ENCODE peak calls at places on chromosomes 3 and 15, in ten cellular contexts. One of them, this sample, is unnamed.

GRCh38 chr3:84987709-84988504 is 29.1 kb downstream of the CADM2 start:
- DNase-seq in activated T-helper 1 cell treated with anti-CD3 and anti-CD28 coated beads, Interleukin-12 subunit alpha, Interleukin-12 subunit beta, Interleukin-2, Interleukin-4 antibody, amounts not matched to agents 30 ng/mL and 10 ng/mL and 1 ng/mL, durations not matched to agents 14 hours and 24 hours and 36 hours: no peak
- DNase-seq in NCI-H2029 treated with DMSO at 0.1 percent for 48 hours: no peak
- DNase-seq in HepG2: no peak
- DNase-seq in substantia nigra: no peak
- DNase-seq in cardiac fibroblast: no peak
- DNase-seq in HEK293T: no peak
- DNase-seq in stimulated activated CD8-positive, alpha-beta memory T cell treated with anti-CD3 and anti-CD28 coated beads, Interleukin-2, amount 100 ng/mL, for 48 hours: no peak
- DNase-seq in CD4-positive, alpha-beta memory T cell: no peak
- DNase-seq in kidney epithelial cell: no peak
- DNase-seq in this sample: no peak

GRCh38 chr15:88174571-88174970 is 82.0 kb downstream of the NTRK3 start:
- DNase-seq in HepG2: no peak
- DNase-seq in stimulated activated CD8-positive, alpha-beta memory T cell treated with anti-CD3 and anti-CD28 coated beads, Interleukin-2, amount 100 ng/mL, for 48 hours: no peak
- DNase-seq in CD4-positive, alpha-beta memory T cell: no peak
- DNase-seq in activated T-helper 1 cell treated with anti-CD3 and anti-CD28 coated beads, Interleukin-12 subunit alpha, Interleukin-12 subunit beta, Interleukin-2, Interleukin-4 antibody, amounts not matched to agents 30 ng/mL and 10 ng/mL and 1 ng/mL, durations not matched to agents 14 hours and 24 hours and 36 hours: no peak
- DNase-seq in NCI-H2029 treated with DMSO at 0.1 percent for 48 hours: no peak
- DNase-seq in substantia nigra: no peak
- DNase-seq in kidney epithelial cell: no peak
- DNase-seq in HEK293T: no peak
- DNase-seq in cardiac fibroblast: no peak
- DNase-seq in this sample: no peak

GRCh38 chr3:48427630-48427962 is 2.3 kb downstream of the PLXNB1 start:
- DNase-seq in cardiac fibroblast: no peak
- DNase-seq in HepG2: no peak
- DNase-seq in CD4-positive, alpha-beta memory T cell: no peak
- DNase-seq in activated T-helper 1 cell treated with anti-CD3 and anti-CD28 coated beads, Interleukin-12 subunit alpha, Interleukin-12 subunit beta, Interleukin-2, Interleukin-4 antibody, amounts not matched to agents 30 ng/mL and 10 ng/mL and 1 ng/mL, durations not matched to agents 14 hours and 24 hours and 36 hours: no peak
- DNase-seq in substantia nigra: peak; percentile 34
- DNase-seq in NCI-H2029 treated with DMSO at 0.1 percent for 48 hours: no peak
- DNase-seq in kidney epithelial cell: no peak
- DNase-seq in stimulated activated CD8-positive, alpha-beta memory T cell treated with anti-CD3 and anti-CD28 coated beads, Interleukin-2, amount 100 ng/mL, for 48 hours: no peak
- DNase-seq in HEK293T: no peak
- DNase-seq in this sample: no peak

GRCh38 chr15:31032959-31033358 is 41.5 kb upstream of the MTMR10 start:
- DNase-seq in kidney epithelial cell: no peak
- DNase-seq in HEK293T: no peak
- DNase-seq in activated T-helper 1 cell treated with anti-CD3 and anti-CD28 coated beads, Interleukin-12 subunit alpha, Interleukin-12 subunit beta, Interleukin-2, Interleukin-4 antibody, amounts not matched to agents 30 ng/mL and 10 ng/mL and 1 ng/mL, durations not matched to agents 14 hours and 24 hours and 36 hours: no peak
- DNase-seq in substantia nigra: no peak
- DNase-seq in NCI-H2029 treated with DMSO at 0.1 percent for 48 hours: no peak
- DNase-seq in stimulated activated CD8-positive, alpha-beta memory T cell treated with anti-CD3 and anti-CD28 coated beads, Interleukin-2, amount 100 ng/mL, for 48 hours: no peak
- DNase-seq in CD4-positive, alpha-beta memory T cell: no peak
- DNase-seq in HepG2: no peak
- DNase-seq in cardiac fibroblast: peak; percentile 93
- DNase-seq in this sample: no peak

GRCh38 chr3:112390783-112391641 is 58.1 kb downstream of the CD200 start:
- DNase-seq in cardiac fibroblast: peak; percentile 99
- DNase-seq in HEK293T: no peak
- DNase-seq in HepG2: no peak
- DNase-seq in stimulated activated CD8-positive, alpha-beta memory T cell treated with anti-CD3 and anti-CD28 coated beads, Interleukin-2, amount 100 ng/mL, for 48 hours: no peak
- DNase-seq in kidney epithelial cell: peak; percentile 89
- DNase-seq in substantia nigra: peak; percentile 46
- DNase-seq in CD4-positive, alpha-beta memory T cell: no peak
- DNase-seq in NCI-H2029 treated with DMSO at 0.1 percent for 48 hours: no peak
- DNase-seq in activated T-helper 1 cell treated with anti-CD3 and anti-CD28 coated beads, Interleukin-12 subunit alpha, Interleukin-12 subunit beta, Interleukin-2, Interleukin-4 antibody, amounts not matched to agents 30 ng/mL and 10 ng/mL and 1 ng/mL, durations not matched to agents 14 hours and 24 hours and 36 hours: peak; percentile 8
- DNase-seq in this sample: peak; percentile 48

GRCh38 chr3:194995334-194995733 is 275.6 kb downstream of the XXYLT1 start:
- DNase-seq in NCI-H2029 treated with DMSO at 0.1 percent for 48 hours: no peak
- DNase-seq in cardiac fibroblast: no peak
- DNase-seq in CD4-positive, alpha-beta memory T cell: no peak
- DNase-seq in HEK293T: no peak
- DNase-seq in substantia nigra: no peak
- DNase-seq in kidney epithelial cell: no peak
- DNase-seq in activated T-helper 1 cell treated with anti-CD3 and anti-CD28 coated beads, Interleukin-12 subunit alpha, Interleukin-12 subunit beta, Interleukin-2, Interleukin-4 antibody, amounts not matched to agents 30 ng/mL and 10 ng/mL and 1 ng/mL, durations not matched to agents 14 hours and 24 hours and 36 hours: no peak
- DNase-seq in stimulated activated CD8-positive, alpha-beta memory T cell treated with anti-CD3 and anti-CD28 coated beads, Interleukin-2, amount 100 ng/mL, for 48 hours: no peak
- DNase-seq in HepG2: peak; percentile 72
- DNase-seq in this sample: no peak

GRCh38 chr3:10198761-10199688 is 34.3 kb downstream of the IRAK2 start:
- DNase-seq in substantia nigra: peak; percentile 28
- DNase-seq in stimulated activated CD8-positive, alpha-beta memory T cell treated with anti-CD3 and anti-CD28 coated beads, Interleukin-2, amount 100 ng/mL, for 48 hours: peak; percentile 56
- DNase-seq in cardiac fibroblast: peak; percentile 71
- DNase-seq in HepG2: peak; percentile 12
- DNase-seq in HEK293T: no peak
- DNase-seq in activated T-helper 1 cell treated with anti-CD3 and anti-CD28 coated beads, Interleukin-12 subunit alpha, Interleukin-12 subunit beta, Interleukin-2, Interleukin-4 antibody, amounts not matched to agents 30 ng/mL and 10 ng/mL and 1 ng/mL, durations not matched to agents 14 hours and 24 hours and 36 hours: peak; percentile 78
- DNase-seq in NCI-H2029 treated with DMSO at 0.1 percent for 48 hours: no peak
- DNase-seq in kidney epithelial cell: peak; percentile 88
- DNase-seq in CD4-positive, alpha-beta memory T cell: peak; percentile 80
- DNase-seq in this sample: peak; percentile 52

GRCh38 chr3:377158-377561 is 180.6 kb downstream of the CHL1 start:
- DNase-seq in kidney epithelial cell: no peak
- DNase-seq in stimulated activated CD8-positive, alpha-beta memory T cell treated with anti-CD3 and anti-CD28 coated beads, Interleukin-2, amount 100 ng/mL, for 48 hours: no peak
- DNase-seq in NCI-H2029 treated with DMSO at 0.1 percent for 48 hours: peak; percentile 70
- DNase-seq in HEK293T: peak; percentile 12
- DNase-seq in activated T-helper 1 cell treated with anti-CD3 and anti-CD28 coated beads, Interleukin-12 subunit alpha, Interleukin-12 subunit beta, Interleukin-2, Interleukin-4 antibody, amounts not matched to agents 30 ng/mL and 10 ng/mL and 1 ng/mL, durations not matched to agents 14 hours and 24 hours and 36 hours: no peak
- DNase-seq in substantia nigra: no peak
- DNase-seq in HepG2: peak; percentile 42
- DNase-seq in CD4-positive, alpha-beta memory T cell: no peak
- DNase-seq in cardiac fibroblast: peak; percentile 26
- DNase-seq in this sample: peak; percentile 59

GRCh38 chr3:33977227-33977626 is 178.8 kb downstream of the PDCD6IP start:
- DNase-seq in kidney epithelial cell: no peak
- DNase-seq in stimulated activated CD8-positive, alpha-beta memory T cell treated with anti-CD3 and anti-CD28 coated beads, Interleukin-2, amount 100 ng/mL, for 48 hours: no peak
- DNase-seq in substantia nigra: no peak
- DNase-seq in activated T-helper 1 cell treated with anti-CD3 and anti-CD28 coated beads, Interleukin-12 subunit alpha, Interleukin-12 subunit beta, Interleukin-2, Interleukin-4 antibody, amounts not matched to agents 30 ng/mL and 10 ng/mL and 1 ng/mL, durations not matched to agents 14 hours and 24 hours and 36 hours: no peak
- DNase-seq in cardiac fibroblast: no peak
- DNase-seq in HepG2: no peak
- DNase-seq in HEK293T: no peak
- DNase-seq in CD4-positive, alpha-beta memory T cell: no peak
- DNase-seq in NCI-H2029 treated with DMSO at 0.1 percent for 48 hours: no peak
- DNase-seq in this sample: no peak

GRCh38 chr15:29692527-29692926 is 129.7 kb downstream of the TJP1 start:
- DNase-seq in HEK293T: no peak
- DNase-seq in cardiac fibroblast: no peak
- DNase-seq in stimulated activated CD8-positive, alpha-beta memory T cell treated with anti-CD3 and anti-CD28 coated beads, Interleukin-2, amount 100 ng/mL, for 48 hours: no peak
- DNase-seq in activated T-helper 1 cell treated with anti-CD3 and anti-CD28 coated beads, Interleukin-12 subunit alpha, Interleukin-12 subunit beta, Interleukin-2, Interleukin-4 antibody, amounts not matched to agents 30 ng/mL and 10 ng/mL and 1 ng/mL, durations not matched to agents 14 hours and 24 hours and 36 hours: no peak
- DNase-seq in substantia nigra: no peak
- DNase-seq in CD4-positive, alpha-beta memory T cell: no peak
- DNase-seq in NCI-H2029 treated with DMSO at 0.1 percent for 48 hours: no peak
- DNase-seq in kidney epithelial cell: no peak
- DNase-seq in HepG2: no peak
- DNase-seq in this sample: no peak

GRCh38 chr3:81995334-81995733 is 233.9 kb upstream of the GBE1 start:
- DNase-seq in CD4-positive, alpha-beta memory T cell: no peak
- DNase-seq in HepG2: no peak
- DNase-seq in activated T-helper 1 cell treated with anti-CD3 and anti-CD28 coated beads, Interleukin-12 subunit alpha, Interleukin-12 subunit beta, Interleukin-2, Interleukin-4 antibody, amounts not matched to agents 30 ng/mL and 10 ng/mL and 1 ng/mL, durations not matched to agents 14 hours and 24 hours and 36 hours: no peak
- DNase-seq in substantia nigra: no peak
- DNase-seq in cardiac fibroblast: no peak
- DNase-seq in stimulated activated CD8-positive, alpha-beta memory T cell treated with anti-CD3 and anti-CD28 coated beads, Interleukin-2, amount 100 ng/mL, for 48 hours: no peak
- DNase-seq in HEK293T: no peak
- DNase-seq in NCI-H2029 treated with DMSO at 0.1 percent for 48 hours: no peak
- DNase-seq in kidney epithelial cell: no peak
- DNase-seq in this sample: no peak

GRCh38 chr3:47685037-47685436 is 96.7 kb downstream of the SMARCC1 start:
- DNase-seq in activated T-helper 1 cell treated with anti-CD3 and anti-CD28 coated beads, Interleukin-12 subunit alpha, Interleukin-12 subunit beta, Interleukin-2, Interleukin-4 antibody, amounts not matched to agents 30 ng/mL and 10 ng/mL and 1 ng/mL, durations not matched to agents 14 hours and 24 hours and 36 hours: no peak
- DNase-seq in HepG2: no peak
- DNase-seq in stimulated activated CD8-positive, alpha-beta memory T cell treated with anti-CD3 and anti-CD28 coated beads, Interleukin-2, amount 100 ng/mL, for 48 hours: no peak
- DNase-seq in substantia nigra: no peak
- DNase-seq in CD4-positive, alpha-beta memory T cell: no peak
- DNase-seq in NCI-H2029 treated with DMSO at 0.1 percent for 48 hours: no peak
- DNase-seq in cardiac fibroblast: no peak
- DNase-seq in HEK293T: no peak
- DNase-seq in kidney epithelial cell: peak; percentile 1
- DNase-seq in this sample: peak; percentile 3

GRCh38 chr3:134749802-134750553 is 45.1 kb upstream of the EPHB1 start:
- DNase-seq in HEK293T: no peak
- DNase-seq in HepG2: no peak
- DNase-seq in substantia nigra: no peak
- DNase-seq in kidney epithelial cell: no peak
- DNase-seq in activated T-helper 1 cell treated with anti-CD3 and anti-CD28 coated beads, Interleukin-12 subunit alpha, Interleukin-12 subunit beta, Interleukin-2, Interleukin-4 antibody, amounts not matched to agents 30 ng/mL and 10 ng/mL and 1 ng/mL, durations not matched to agents 14 hours and 24 hours and 36 hours: no peak
- DNase-seq in cardiac fibroblast: no peak
- DNase-seq in NCI-H2029 treated with DMSO at 0.1 percent for 48 hours: no peak
- DNase-seq in stimulated activated CD8-positive, alpha-beta memory T cell treated with anti-CD3 and anti-CD28 coated beads, Interleukin-2, amount 100 ng/mL, for 48 hours: no peak
- DNase-seq in CD4-positive, alpha-beta memory T cell: no peak
- DNase-seq in this sample: no peak

GRCh38 chr3:37492468-37492867 is 318.1 kb upstream of the LRRFIP2 start:
- DNase-seq in kidney epithelial cell: no peak
- DNase-seq in substantia nigra: no peak
- DNase-seq in HepG2: no peak
- DNase-seq in cardiac fibroblast: no peak
- DNase-seq in HEK293T: no peak
- DNase-seq in NCI-H2029 treated with DMSO at 0.1 percent for 48 hours: no peak
- DNase-seq in CD4-positive, alpha-beta memory T cell: no peak
- DNase-seq in activated T-helper 1 cell treated with anti-CD3 and anti-CD28 coated beads, Interleukin-12 subunit alpha, Interleukin-12 subunit beta, Interleukin-2, Interleukin-4 antibody, amounts not matched to agents 30 ng/mL and 10 ng/mL and 1 ng/mL, durations not matched to agents 14 hours and 24 hours and 36 hours: no peak
- DNase-seq in stimulated activated CD8-positive, alpha-beta memory T cell treated with anti-CD3 and anti-CD28 coated beads, Interleukin-2, amount 100 ng/mL, for 48 hours: no peak
- DNase-seq in this sample: no peak

GRCh38 chr15:77497108-77497737 is 76.5 kb downstream of the HMG20A start:
- DNase-seq in HEK293T: peak; percentile 26
- DNase-seq in HepG2: no peak
- DNase-seq in stimulated activated CD8-positive, alpha-beta memory T cell treated with anti-CD3 and anti-CD28 coated beads, Interleukin-2, amount 100 ng/mL, for 48 hours: no peak
- DNase-seq in activated T-helper 1 cell treated with anti-CD3 and anti-CD28 coated beads, Interleukin-12 subunit alpha, Interleukin-12 subunit beta, Interleukin-2, Interleukin-4 antibody, amounts not matched to agents 30 ng/mL and 10 ng/mL and 1 ng/mL, durations not matched to agents 14 hours and 24 hours and 36 hours: no peak
- DNase-seq in CD4-positive, alpha-beta memory T cell: no peak
- DNase-seq in cardiac fibroblast: peak; percentile 91
- DNase-seq in substantia nigra: peak; percentile 85
- DNase-seq in kidney epithelial cell: no peak
- DNase-seq in NCI-H2029 treated with DMSO at 0.1 percent for 48 hours: no peak
- DNase-seq in this sample: no peak

GRCh38 chr15:92527197-92527596 is 128.4 kb downstream of the FAM174B start:
- DNase-seq in cardiac fibroblast: peak; percentile 31
- DNase-seq in stimulated activated CD8-positive, alpha-beta memory T cell treated with anti-CD3 and anti-CD28 coated beads, Interleukin-2, amount 100 ng/mL, for 48 hours: no peak
- DNase-seq in NCI-H2029 treated with DMSO at 0.1 percent for 48 hours: no peak
- DNase-seq in CD4-positive, alpha-beta memory T cell: no peak
- DNase-seq in kidney epithelial cell: no peak
- DNase-seq in activated T-helper 1 cell treated with anti-CD3 and anti-CD28 coated beads, Interleukin-12 subunit alpha, Interleukin-12 subunit beta, Interleukin-2, Interleukin-4 antibody, amounts not matched to agents 30 ng/mL and 10 ng/mL and 1 ng/mL, durations not matched to agents 14 hours and 24 hours and 36 hours: no peak
- DNase-seq in HEK293T: no peak
- DNase-seq in substantia nigra: no peak
- DNase-seq in HepG2: no peak
- DNase-seq in this sample: no peak

GRCh38 chr3:159938712-159939111 is 49.9 kb upstream of the IL12A start:
- DNase-seq in NCI-H2029 treated with DMSO at 0.1 percent for 48 hours: no peak
- DNase-seq in activated T-helper 1 cell treated with anti-CD3 and anti-CD28 coated beads, Interleukin-12 subunit alpha, Interleukin-12 subunit beta, Interleukin-2, Interleukin-4 antibody, amounts not matched to agents 30 ng/mL and 10 ng/mL and 1 ng/mL, durations not matched to agents 14 hours and 24 hours and 36 hours: no peak
- DNase-seq in cardiac fibroblast: peak; percentile 37
- DNase-seq in CD4-positive, alpha-beta memory T cell: no peak
- DNase-seq in stimulated activated CD8-positive, alpha-beta memory T cell treated with anti-CD3 and anti-CD28 coated beads, Interleukin-2, amount 100 ng/mL, for 48 hours: no peak
- DNase-seq in HEK293T: no peak
- DNase-seq in HepG2: no peak
- DNase-seq in substantia nigra: no peak
- DNase-seq in kidney epithelial cell: no peak
- DNase-seq in this sample: no peak

GRCh38 chr15:42608110-42608531 is 32.7 kb downstream of the STARD9 start:
- DNase-seq in activated T-helper 1 cell treated with anti-CD3 and anti-CD28 coated beads, Interleukin-12 subunit alpha, Interleukin-12 subunit beta, Interleukin-2, Interleukin-4 antibody, amounts not matched to agents 30 ng/mL and 10 ng/mL and 1 ng/mL, durations not matched to agents 14 hours and 24 hours and 36 hours: peak; percentile 65
- DNase-seq in substantia nigra: no peak
- DNase-seq in kidney epithelial cell: peak; percentile 50
- DNase-seq in stimulated activated CD8-positive, alpha-beta memory T cell treated with anti-CD3 and anti-CD28 coated beads, Interleukin-2, amount 100 ng/mL, for 48 hours: peak; percentile 19
- DNase-seq in NCI-H2029 treated with DMSO at 0.1 percent for 48 hours: no peak
- DNase-seq in HepG2: no peak
- DNase-seq in CD4-positive, alpha-beta memory T cell: peak; percentile 19
- DNase-seq in HEK293T: no peak
- DNase-seq in cardiac fibroblast: peak; percentile 63
- DNase-seq in this sample: no peak

GRCh38 chr3:12980596-12981290 is 92.5 kb downstream of the IQSEC1 start:
- DNase-seq in cardiac fibroblast: no peak
- DNase-seq in HepG2: no peak
- DNase-seq in substantia nigra: no peak
- DNase-seq in stimulated activated CD8-positive, alpha-beta memory T cell treated with anti-CD3 and anti-CD28 coated beads, Interleukin-2, amount 100 ng/mL, for 48 hours: no peak
- DNase-seq in NCI-H2029 treated with DMSO at 0.1 percent for 48 hours: no peak
- DNase-seq in kidney epithelial cell: no peak
- DNase-seq in CD4-positive, alpha-beta memory T cell: no peak
- DNase-seq in HEK293T: no peak
- DNase-seq in activated T-helper 1 cell treated with anti-CD3 and anti-CD28 coated beads, Interleukin-12 subunit alpha, Interleukin-12 subunit beta, Interleukin-2, Interleukin-4 antibody, amounts not matched to agents 30 ng/mL and 10 ng/mL and 1 ng/mL, durations not matched to agents 14 hours and 24 hours and 36 hours: no peak
- DNase-seq in this sample: no peak

GRCh38 chr3:128902426-128902825 is 23.0 kb downstream of the ACAD9 start:
- DNase-seq in kidney epithelial cell: no peak
- DNase-seq in cardiac fibroblast: no peak
- DNase-seq in NCI-H2029 treated with DMSO at 0.1 percent for 48 hours: no peak
- DNase-seq in HepG2: no peak
- DNase-seq in CD4-positive, alpha-beta memory T cell: no peak
- DNase-seq in HEK293T: no peak
- DNase-seq in stimulated activated CD8-positive, alpha-beta memory T cell treated with anti-CD3 and anti-CD28 coated beads, Interleukin-2, amount 100 ng/mL, for 48 hours: no peak
- DNase-seq in activated T-helper 1 cell treated with anti-CD3 and anti-CD28 coated beads, Interleukin-12 subunit alpha, Interleukin-12 subunit beta, Interleukin-2, Interleukin-4 antibody, amounts not matched to agents 30 ng/mL and 10 ng/mL and 1 ng/mL, durations not matched to agents 14 hours and 24 hours and 36 hours: no peak
- DNase-seq in substantia nigra: no peak
- DNase-seq in this sample: no peak

GRCh38 chr3:16516695-16517481 is 3.4 kb upstream of the RFTN1 start:
- DNase-seq in kidney epithelial cell: peak; percentile 16
- DNase-seq in CD4-positive, alpha-beta memory T cell: no peak
- DNase-seq in NCI-H2029 treated with DMSO at 0.1 percent for 48 hours: no peak
- DNase-seq in cardiac fibroblast: peak; percentile 83
- DNase-seq in stimulated activated CD8-positive, alpha-beta memory T cell treated with anti-CD3 and anti-CD28 coated beads, Interleukin-2, amount 100 ng/mL, for 48 hours: no peak
- DNase-seq in substantia nigra: no peak
- DNase-seq in activated T-helper 1 cell treated with anti-CD3 and anti-CD28 coated beads, Interleukin-12 subunit alpha, Interleukin-12 subunit beta, Interleukin-2, Interleukin-4 antibody, amounts not matched to agents 30 ng/mL and 10 ng/mL and 1 ng/mL, durations not matched to agents 14 hours and 24 hours and 36 hours: no peak
- DNase-seq in HepG2: peak; percentile 33
- DNase-seq in HEK293T: peak; percentile 33
- DNase-seq in this sample: peak; percentile 61

GRCh38 chr3:160480931-160481330 is 31.3 kb upstream of the TRIM59 start:
- DNase-seq in HepG2: no peak
- DNase-seq in cardiac fibroblast: no peak
- DNase-seq in kidney epithelial cell: no peak
- DNase-seq in activated T-helper 1 cell treated with anti-CD3 and anti-CD28 coated beads, Interleukin-12 subunit alpha, Interleukin-12 subunit beta, Interleukin-2, Interleukin-4 antibody, amounts not matched to agents 30 ng/mL and 10 ng/mL and 1 ng/mL, durations not matched to agents 14 hours and 24 hours and 36 hours: no peak
- DNase-seq in HEK293T: no peak
- DNase-seq in NCI-H2029 treated with DMSO at 0.1 percent for 48 hours: no peak
- DNase-seq in CD4-positive, alpha-beta memory T cell: no peak
- DNase-seq in substantia nigra: no peak
- DNase-seq in stimulated activated CD8-positive, alpha-beta memory T cell treated with anti-CD3 and anti-CD28 coated beads, Interleukin-2, amount 100 ng/mL, for 48 hours: no peak
- DNase-seq in this sample: no peak

GRCh38 chr3:71245052-71245488 is 338.5 kb downstream of the FOXP1 start:
- DNase-seq in kidney epithelial cell: no peak
- DNase-seq in CD4-positive, alpha-beta memory T cell: no peak
- DNase-seq in substantia nigra: no peak
- DNase-seq in cardiac fibroblast: peak; percentile 83
- DNase-seq in stimulated activated CD8-positive, alpha-beta memory T cell treated with anti-CD3 and anti-CD28 coated beads, Interleukin-2, amount 100 ng/mL, for 48 hours: no peak
- DNase-seq in activated T-helper 1 cell treated with anti-CD3 and anti-CD28 coated beads, Interleukin-12 subunit alpha, Interleukin-12 subunit beta, Interleukin-2, Interleukin-4 antibody, amounts not matched to agents 30 ng/mL and 10 ng/mL and 1 ng/mL, durations not matched to agents 14 hours and 24 hours and 36 hours: no peak
- DNase-seq in HEK293T: peak; percentile 32
- DNase-seq in NCI-H2029 treated with DMSO at 0.1 percent for 48 hours: no peak
- DNase-seq in HepG2: peak; percentile 82
- DNase-seq in this sample: no peak

GRCh38 chr15:83653639-83654378 is at the start of gene ADAMTSL3:
- DNase-seq in stimulated activated CD8-positive, alpha-beta memory T cell treated with anti-CD3 and anti-CD28 coated beads, Interleukin-2, amount 100 ng/mL, for 48 hours: no peak
- DNase-seq in HepG2: no peak
- DNase-seq in cardiac fibroblast: peak; percentile 70
- DNase-seq in activated T-helper 1 cell treated with anti-CD3 and anti-CD28 coated beads, Interleukin-12 subunit alpha, Interleukin-12 subunit beta, Interleukin-2, Interleukin-4 antibody, amounts not matched to agents 30 ng/mL and 10 ng/mL and 1 ng/mL, durations not matched to agents 14 hours and 24 hours and 36 hours: no peak
- DNase-seq in HEK293T: peak; percentile 74
- DNase-seq in substantia nigra: peak; percentile 59
- DNase-seq in CD4-positive, alpha-beta memory T cell: no peak
- DNase-seq in NCI-H2029 treated with DMSO at 0.1 percent for 48 hours: no peak
- DNase-seq in kidney epithelial cell: no peak
- DNase-seq in this sample: peak; percentile 68

GRCh38 chr15:81264072-81264857 is 59.7 kb downstream of the STARD5 start:
- DNase-seq in CD4-positive, alpha-beta memory T cell: no peak
- DNase-seq in activated T-helper 1 cell treated with anti-CD3 and anti-CD28 coated beads, Interleukin-12 subunit alpha, Interleukin-12 subunit beta, Interleukin-2, Interleukin-4 antibody, amounts not matched to agents 30 ng/mL and 10 ng/mL and 1 ng/mL, durations not matched to agents 14 hours and 24 hours and 36 hours: no peak
- DNase-seq in stimulated activated CD8-positive, alpha-beta memory T cell treated with anti-CD3 and anti-CD28 coated beads, Interleukin-2, amount 100 ng/mL, for 48 hours: no peak
- DNase-seq in cardiac fibroblast: no peak
- DNase-seq in kidney epithelial cell: no peak
- DNase-seq in HEK293T: no peak
- DNase-seq in substantia nigra: no peak
- DNase-seq in NCI-H2029 treated with DMSO at 0.1 percent for 48 hours: no peak
- DNase-seq in HepG2: no peak
- DNase-seq in this sample: no peak

GRCh38 chr3:57805674-57806073 is 49.6 kb downstream of the SLMAP start:
- DNase-seq in HepG2: no peak
- DNase-seq in NCI-H2029 treated with DMSO at 0.1 percent for 48 hours: no peak
- DNase-seq in stimulated activated CD8-positive, alpha-beta memory T cell treated with anti-CD3 and anti-CD28 coated beads, Interleukin-2, amount 100 ng/mL, for 48 hours: no peak
- DNase-seq in kidney epithelial cell: peak; percentile 80
- DNase-seq in cardiac fibroblast: peak; percentile 58
- DNase-seq in CD4-positive, alpha-beta memory T cell: no peak
- DNase-seq in HEK293T: no peak
- DNase-seq in activated T-helper 1 cell treated with anti-CD3 and anti-CD28 coated beads, Interleukin-12 subunit alpha, Interleukin-12 subunit beta, Interleukin-2, Interleukin-4 antibody, amounts not matched to agents 30 ng/mL and 10 ng/mL and 1 ng/mL, durations not matched to agents 14 hours and 24 hours and 36 hours: no peak
- DNase-seq in substantia nigra: no peak
- DNase-seq in this sample: peak; percentile 85

GRCh38 chr3:142973217-142974009 is 9.9 kb upstream of the PAQR9 start:
- DNase-seq in NCI-H2029 treated with DMSO at 0.1 percent for 48 hours: no peak
- DNase-seq in HepG2: no peak
- DNase-seq in CD4-positive, alpha-beta memory T cell: no peak
- DNase-seq in kidney epithelial cell: no peak
- DNase-seq in activated T-helper 1 cell treated with anti-CD3 and anti-CD28 coated beads, Interleukin-12 subunit alpha, Interleukin-12 subunit beta, Interleukin-2, Interleukin-4 antibody, amounts not matched to agents 30 ng/mL and 10 ng/mL and 1 ng/mL, durations not matched to agents 14 hours and 24 hours and 36 hours: no peak
- DNase-seq in HEK293T: no peak
- DNase-seq in stimulated activated CD8-positive, alpha-beta memory T cell treated with anti-CD3 and anti-CD28 coated beads, Interleukin-2, amount 100 ng/mL, for 48 hours: no peak
- DNase-seq in substantia nigra: peak; percentile 45
- DNase-seq in cardiac fibroblast: no peak
- DNase-seq in this sample: no peak

GRCh38 chr3:158455406-158455805 is 115.6 kb upstream of the MLF1 start:
- DNase-seq in cardiac fibroblast: no peak
- DNase-seq in activated T-helper 1 cell treated with anti-CD3 and anti-CD28 coated beads, Interleukin-12 subunit alpha, Interleukin-12 subunit beta, Interleukin-2, Interleukin-4 antibody, amounts not matched to agents 30 ng/mL and 10 ng/mL and 1 ng/mL, durations not matched to agents 14 hours and 24 hours and 36 hours: no peak
- DNase-seq in HepG2: no peak
- DNase-seq in substantia nigra: no peak
- DNase-seq in CD4-positive, alpha-beta memory T cell: no peak
- DNase-seq in NCI-H2029 treated with DMSO at 0.1 percent for 48 hours: no peak
- DNase-seq in HEK293T: no peak
- DNase-seq in kidney epithelial cell: no peak
- DNase-seq in stimulated activated CD8-positive, alpha-beta memory T cell treated with anti-CD3 and anti-CD28 coated beads, Interleukin-2, amount 100 ng/mL, for 48 hours: no peak
- DNase-seq in this sample: no peak